ENCODE peak calls at places on chromosomes 13 and 19, in eight cellular contexts. A, G, T, K, O, C, F and D are unnamed samples.

GRCh38 chr13:106281426-106281825 is 254.0 kb downstream of the EFNB2 start:
- DNase-seq in C (no peak), K (no peak), T (no peak), F (no peak), A (no peak), O (no peak), G (no peak), D (no peak)

GRCh38 chr19:56839665-56840451 is 668 bp downstream of the PEG3 start:
- DNase-seq in A (no peak), O (no peak), G (no peak), F (no peak), T (peak; percentile 96), K (peak; percentile 2), C (no peak), D (peak; percentile 20)

GRCh38 chr13:103878891-103879605 is 812.8 kb upstream of the SLC10A2 start:
- DNase-seq in F (no peak), O (peak; percentile 34), C (no peak), G (no peak), K (no peak), A (no peak), T (peak; percentile 35), D (no peak)

GRCh38 chr19:9705836-9706235 is 30.9 kb upstream of the ZNF562 start:
- DNase-seq in K (no peak), C (no peak), T (no peak), G (no peak), F (no peak), O (no peak), A (no peak), D (no peak)

GRCh38 chr19:27748551-27749152 is 1464.3 kb downstream of the UQCRFS1 start:
- DNase-seq in C (no peak), G (no peak), T (no peak), F (no peak), A (no peak), K (no peak), O (no peak), D (no peak)

GRCh38 chr13:76937416-76937815 is 10.9 kb upstream of the ACOD1 start:
- DNase-seq in K (peak; percentile 86), O (peak; percentile 95), A (no peak), F (peak; percentile 3), G (no peak), C (peak; percentile 53), T (peak; percentile 96), D (no peak)

GRCh38 chr13:113629814-113630213 is 28.2 kb downstream of the ATP4B start:
- DNase-seq in K (no peak), F (no peak), A (no peak), T (no peak), C (no peak), G (no peak), O (no peak), D (no peak)

GRCh38 chr13:83839158-83839557 is 43.1 kb downstream of the SLITRK1 start:
- DNase-seq in T (no peak), A (no peak), F (no peak), G (no peak), C (no peak), O (no peak), K (no peak), D (no peak)

GRCh38 chr13:27201661-27202060 is 30.1 kb upstream of the USP12 start:
- DNase-seq in O (no peak), T (no peak), K (no peak), A (no peak), C (no peak), F (no peak), G (no peak), D (no peak)

DNA sequence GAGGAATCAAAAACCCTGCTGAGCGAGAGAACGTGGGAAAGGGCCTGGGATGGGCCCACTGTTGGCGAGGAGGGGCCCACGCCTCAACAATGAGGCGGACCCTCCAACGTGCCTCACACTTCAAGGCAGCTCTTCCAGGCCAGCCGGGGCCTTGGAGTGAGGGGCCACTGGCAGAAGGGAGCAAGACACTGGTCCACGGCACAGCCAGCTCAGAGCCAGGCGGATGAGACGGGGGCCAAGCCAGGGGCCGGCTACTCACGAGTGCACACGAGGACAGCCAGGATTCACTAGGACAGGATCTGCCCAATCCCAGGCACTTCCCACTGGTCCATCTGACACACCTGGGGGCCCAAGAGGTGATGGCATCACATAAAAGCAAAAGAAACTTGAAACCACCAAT is 20.5 kb downstream of the ELL start:
- DNase-seq in K (no peak), F (no peak), G (no peak), O (no peak), A (no peak), C (no peak), T (no peak), D (no peak)
- H3K4me1 ChIP-seq in K (peaks cover 5% of the 10 kb centered on the region), F (peaks cover 16% of the 10 kb centered on the region), G (peaks cover 97% of the 10 kb centered on the region), O (peaks cover 12% of the 10 kb centered on the region), A (peaks cover 15% of the 10 kb centered on the region), C (peaks cover 26% of the 10 kb centered on the region), T (peaks cover 22% of the 10 kb centered on the region), D (peaks cover 52% of the 10 kb centered on the region)

DNA sequence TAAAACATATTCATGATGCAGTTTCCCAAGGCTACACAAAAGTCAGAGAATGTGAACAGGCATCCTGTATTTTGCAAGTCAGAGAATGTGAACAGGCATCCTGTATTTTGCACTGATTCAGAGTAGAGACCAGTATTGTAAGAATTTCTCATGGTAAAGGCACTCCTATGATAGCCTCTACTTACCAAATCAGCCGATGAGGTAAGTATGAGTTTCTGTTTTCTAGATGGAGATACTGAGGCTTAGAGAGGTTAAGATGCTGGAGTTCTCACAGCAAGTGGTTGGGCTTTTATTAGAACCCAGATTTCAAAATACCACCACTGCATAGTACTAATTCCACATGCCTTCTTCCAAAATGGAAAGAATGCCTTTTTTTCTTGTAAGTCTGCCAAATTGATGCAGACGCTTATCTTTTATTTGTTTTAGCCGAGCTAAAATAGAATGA is 12.3 kb downstream of the TPT1 start:
- DNase-seq in T (peak; percentile 88), K (peak; percentile 72), C (no peak), G (no peak), O (peak; percentile 92), F (no peak), A (no peak), D (no peak)
- H3K27ac ChIP-seq in T (no peak overlapping the region), K (peak overlapping the region; percentile 85), C (no peak overlapping the region), G (no peak overlapping the region), O (peak overlapping the region; percentile 62), F (no peak overlapping the region), A (peak overlapping the region; percentile 30), D (no peak overlapping the region)

GRCh38 chr13:98275711-98276171 is 98.7 kb upstream of the RNF113B start:
- DNase-seq in O (no peak), G (no peak), A (no peak), F (no peak), T (no peak), C (no peak), K (no peak), D (no peak)
- H3K36me3 ChIP-seq in O (no peaks in the 10 kb centered on the region), G (no peaks in the 10 kb centered on the region), A (no peaks in the 10 kb centered on the region), F (no peaks in the 10 kb centered on the region), T (no peaks in the 10 kb centered on the region), C (no peaks in the 10 kb centered on the region), K (no peaks in the 10 kb centered on the region), D (no peaks in the 10 kb centered on the region)

GRCh38 chr13:99506632-99507031 is 5.4 kb downstream of the TM9SF2 start:
- DNase-seq in G (no peak), F (no peak), K (no peak), C (no peak), T (no peak), A (peak; percentile 59), O (no peak), D (no peak)
- H3K4me1 ChIP-seq in G (peaks cover 65% of the 10 kb centered on the region), F (peaks cover 21% of the 10 kb centered on the region), K (peaks cover 23% of the 10 kb centered on the region), C (peaks cover 30% of the 10 kb centered on the region), T (peaks cover 10% of the 10 kb centered on the region), A (peaks cover 45% of the 10 kb centered on the region), O (peaks cover 7% of the 10 kb centered on the region), D (peaks cover 47% of the 10 kb centered on the region)